ENCODE peak calls at places on chromosomes 2 and 18, in ten cellular contexts. One of them, this sample, is unnamed.
A peak's percentile ranks its signal among the peaks of the same experiment; 100 is the strongest.

GRCh38 chr2:60456115-60456770 is 97.2 kb downstream of the BCL11A start:
- DNase-seq in stimulated activated CD8-positive, alpha-beta memory T cell treated with anti-CD3 and anti-CD28 coated beads, Interleukin-15, amount 100 ng/mL, for 1 hour: no peak
- DNase-seq in stimulated activated CD4-positive, alpha-beta T cell treated with anti-CD3 and anti-CD28 coated beads, TNF-alpha, amount 100 ng/mL, for 24 hours: no peak
- DNase-seq in Right ventricle myocardium superior: no peak
- DNase-seq in fibroblast of lung: no peak
- DNase-seq in stimulated activated naive CD8-positive, alpha-beta T cell treated with anti-CD3 and anti-CD28 coated beads, Interleukin-15, amount 100 ng/mL, for 72 hours: no peak
- DNase-seq in Karpas-422: no peak
- DNase-seq in NK-92 treated with Interleukin-12 subunit alpha and Interleukin-12 subunit beta, amount 100 ng/mL, for 24 hours: no peak
- DNase-seq in KBM-7: no peak
- DNase-seq in right lobe of liver: no peak
- DNase-seq in this sample: no peak

GRCh38 chr18:8623549-8624106 is 14.4 kb downstream of the RAB12 start:
- DNase-seq in fibroblast of lung: peak; percentile 22
- DNase-seq in stimulated activated CD8-positive, alpha-beta memory T cell treated with anti-CD3 and anti-CD28 coated beads, Interleukin-15, amount 100 ng/mL, for 1 hour: no peak
- DNase-seq in right lobe of liver: peak; percentile 25
- DNase-seq in KBM-7: peak; percentile 33
- DNase-seq in stimulated activated naive CD8-positive, alpha-beta T cell treated with anti-CD3 and anti-CD28 coated beads, Interleukin-15, amount 100 ng/mL, for 72 hours: no peak
- DNase-seq in Right ventricle myocardium superior: peak; percentile 75
- DNase-seq in stimulated activated CD4-positive, alpha-beta T cell treated with anti-CD3 and anti-CD28 coated beads, TNF-alpha, amount 100 ng/mL, for 24 hours: no peak
- DNase-seq in NK-92 treated with Interleukin-12 subunit alpha and Interleukin-12 subunit beta, amount 100 ng/mL, for 24 hours: no peak
- DNase-seq in Karpas-422: no peak
- DNase-seq in this sample: no peak

GRCh38 chr2:10432315-10433181 is 15.6 kb downstream of the ODC1 start:
- DNase-seq in NK-92 treated with Interleukin-12 subunit alpha and Interleukin-12 subunit beta, amount 100 ng/mL, for 24 hours: no peak
- DNase-seq in stimulated activated CD8-positive, alpha-beta memory T cell treated with anti-CD3 and anti-CD28 coated beads, Interleukin-15, amount 100 ng/mL, for 1 hour: no peak
- DNase-seq in stimulated activated CD4-positive, alpha-beta T cell treated with anti-CD3 and anti-CD28 coated beads, TNF-alpha, amount 100 ng/mL, for 24 hours: no peak
- DNase-seq in fibroblast of lung: no peak
- DNase-seq in KBM-7: no peak
- DNase-seq in stimulated activated naive CD8-positive, alpha-beta T cell treated with anti-CD3 and anti-CD28 coated beads, Interleukin-15, amount 100 ng/mL, for 72 hours: no peak
- DNase-seq in Karpas-422: no peak
- DNase-seq in Right ventricle myocardium superior: no peak
- DNase-seq in right lobe of liver: no peak
- DNase-seq in this sample: no peak

GRCh38 chr2:138829326-138829725 is 49.1 kb upstream of the NXPH2 start:
- DNase-seq in Karpas-422: peak; percentile 71
- DNase-seq in fibroblast of lung: peak; percentile 30
- DNase-seq in NK-92 treated with Interleukin-12 subunit alpha and Interleukin-12 subunit beta, amount 100 ng/mL, for 24 hours: no peak
- DNase-seq in KBM-7: peak; percentile 50
- DNase-seq in stimulated activated CD4-positive, alpha-beta T cell treated with anti-CD3 and anti-CD28 coated beads, TNF-alpha, amount 100 ng/mL, for 24 hours: no peak
- DNase-seq in Right ventricle myocardium superior: no peak
- DNase-seq in stimulated activated naive CD8-positive, alpha-beta T cell treated with anti-CD3 and anti-CD28 coated beads, Interleukin-15, amount 100 ng/mL, for 72 hours: no peak
- DNase-seq in stimulated activated CD8-positive, alpha-beta memory T cell treated with anti-CD3 and anti-CD28 coated beads, Interleukin-15, amount 100 ng/mL, for 1 hour: no peak
- DNase-seq in right lobe of liver: peak; percentile 27
- DNase-seq in this sample: no peak

GRCh38 chr2:43361286-43361685 is 134.9 kb upstream of the ZFP36L2 start:
- DNase-seq in stimulated activated naive CD8-positive, alpha-beta T cell treated with anti-CD3 and anti-CD28 coated beads, Interleukin-15, amount 100 ng/mL, for 72 hours: no peak
- DNase-seq in fibroblast of lung: peak; percentile 29
- DNase-seq in Karpas-422: no peak
- DNase-seq in NK-92 treated with Interleukin-12 subunit alpha and Interleukin-12 subunit beta, amount 100 ng/mL, for 24 hours: no peak
- DNase-seq in KBM-7: no peak
- DNase-seq in stimulated activated CD4-positive, alpha-beta T cell treated with anti-CD3 and anti-CD28 coated beads, TNF-alpha, amount 100 ng/mL, for 24 hours: no peak
- DNase-seq in stimulated activated CD8-positive, alpha-beta memory T cell treated with anti-CD3 and anti-CD28 coated beads, Interleukin-15, amount 100 ng/mL, for 1 hour: no peak
- DNase-seq in right lobe of liver: no peak
- DNase-seq in Right ventricle myocardium superior: no peak
- DNase-seq in this sample: no peak

GRCh38 chr18:64659186-64659585 is 510.3 kb upstream of the LINC00305 start:
- DNase-seq in Right ventricle myocardium superior: no peak
- DNase-seq in KBM-7: no peak
- DNase-seq in stimulated activated CD8-positive, alpha-beta memory T cell treated with anti-CD3 and anti-CD28 coated beads, Interleukin-15, amount 100 ng/mL, for 1 hour: no peak
- DNase-seq in NK-92 treated with Interleukin-12 subunit alpha and Interleukin-12 subunit beta, amount 100 ng/mL, for 24 hours: no peak
- DNase-seq in right lobe of liver: no peak
- DNase-seq in stimulated activated naive CD8-positive, alpha-beta T cell treated with anti-CD3 and anti-CD28 coated beads, Interleukin-15, amount 100 ng/mL, for 72 hours: no peak
- DNase-seq in stimulated activated CD4-positive, alpha-beta T cell treated with anti-CD3 and anti-CD28 coated beads, TNF-alpha, amount 100 ng/mL, for 24 hours: no peak
- DNase-seq in Karpas-422: no peak
- DNase-seq in fibroblast of lung: no peak
- DNase-seq in this sample: no peak

GRCh38 chr2:74188018-74188601 is 9.4 kb upstream of the MOB1A start:
- DNase-seq in Right ventricle myocardium superior: no peak
- DNase-seq in Karpas-422: peak; percentile 64
- DNase-seq in fibroblast of lung: peak; percentile 76
- DNase-seq in stimulated activated naive CD8-positive, alpha-beta T cell treated with anti-CD3 and anti-CD28 coated beads, Interleukin-15, amount 100 ng/mL, for 72 hours: no peak
- DNase-seq in stimulated activated CD4-positive, alpha-beta T cell treated with anti-CD3 and anti-CD28 coated beads, TNF-alpha, amount 100 ng/mL, for 24 hours: no peak
- DNase-seq in NK-92 treated with Interleukin-12 subunit alpha and Interleukin-12 subunit beta, amount 100 ng/mL, for 24 hours: no peak
- DNase-seq in stimulated activated CD8-positive, alpha-beta memory T cell treated with anti-CD3 and anti-CD28 coated beads, Interleukin-15, amount 100 ng/mL, for 1 hour: no peak
- DNase-seq in KBM-7: no peak
- DNase-seq in right lobe of liver: no peak
- DNase-seq in this sample: no peak

GRCh38 chr2:2828774-2829368 is 497.8 kb upstream of the MYT1L start:
- DNase-seq in Karpas-422: no peak
- DNase-seq in stimulated activated naive CD8-positive, alpha-beta T cell treated with anti-CD3 and anti-CD28 coated beads, Interleukin-15, amount 100 ng/mL, for 72 hours: no peak
- DNase-seq in NK-92 treated with Interleukin-12 subunit alpha and Interleukin-12 subunit beta, amount 100 ng/mL, for 24 hours: no peak
- DNase-seq in stimulated activated CD4-positive, alpha-beta T cell treated with anti-CD3 and anti-CD28 coated beads, TNF-alpha, amount 100 ng/mL, for 24 hours: no peak
- DNase-seq in Right ventricle myocardium superior: no peak
- DNase-seq in stimulated activated CD8-positive, alpha-beta memory T cell treated with anti-CD3 and anti-CD28 coated beads, Interleukin-15, amount 100 ng/mL, for 1 hour: no peak
- DNase-seq in fibroblast of lung: no peak
- DNase-seq in KBM-7: no peak
- DNase-seq in right lobe of liver: no peak
- DNase-seq in this sample: no peak

GRCh38 chr2:2582998-2583545 is 252.0 kb upstream of the MYT1L start:
- DNase-seq in stimulated activated CD8-positive, alpha-beta memory T cell treated with anti-CD3 and anti-CD28 coated beads, Interleukin-15, amount 100 ng/mL, for 1 hour: no peak
- DNase-seq in Right ventricle myocardium superior: no peak
- DNase-seq in KBM-7: no peak
- DNase-seq in Karpas-422: no peak
- DNase-seq in NK-92 treated with Interleukin-12 subunit alpha and Interleukin-12 subunit beta, amount 100 ng/mL, for 24 hours: no peak
- DNase-seq in fibroblast of lung: no peak
- DNase-seq in right lobe of liver: no peak
- DNase-seq in stimulated activated CD4-positive, alpha-beta T cell treated with anti-CD3 and anti-CD28 coated beads, TNF-alpha, amount 100 ng/mL, for 24 hours: no peak
- DNase-seq in stimulated activated naive CD8-positive, alpha-beta T cell treated with anti-CD3 and anti-CD28 coated beads, Interleukin-15, amount 100 ng/mL, for 72 hours: no peak
- DNase-seq in this sample: no peak

GRCh38 chr2:130355181-130355577 is 677 bp upstream of the PTPN18 start:
- DNase-seq in KBM-7: peak; percentile 33
- DNase-seq in Karpas-422: peak; percentile 74
- DNase-seq in NK-92 treated with Interleukin-12 subunit alpha and Interleukin-12 subunit beta, amount 100 ng/mL, for 24 hours: no peak
- DNase-seq in Right ventricle myocardium superior: no peak
- DNase-seq in right lobe of liver: no peak
- DNase-seq in stimulated activated naive CD8-positive, alpha-beta T cell treated with anti-CD3 and anti-CD28 coated beads, Interleukin-15, amount 100 ng/mL, for 72 hours: no peak
- DNase-seq in stimulated activated CD8-positive, alpha-beta memory T cell treated with anti-CD3 and anti-CD28 coated beads, Interleukin-15, amount 100 ng/mL, for 1 hour: no peak
- DNase-seq in fibroblast of lung: no peak
- DNase-seq in stimulated activated CD4-positive, alpha-beta T cell treated with anti-CD3 and anti-CD28 coated beads, TNF-alpha, amount 100 ng/mL, for 24 hours: no peak
- DNase-seq in this sample: no peak

GRCh38 chr2:221816566-221816965 is 244.5 kb upstream of the EPHA4 start:
- DNase-seq in stimulated activated CD8-positive, alpha-beta memory T cell treated with anti-CD3 and anti-CD28 coated beads, Interleukin-15, amount 100 ng/mL, for 1 hour: no peak
- DNase-seq in Right ventricle myocardium superior: no peak
- DNase-seq in fibroblast of lung: no peak
- DNase-seq in KBM-7: no peak
- DNase-seq in Karpas-422: no peak
- DNase-seq in stimulated activated CD4-positive, alpha-beta T cell treated with anti-CD3 and anti-CD28 coated beads, TNF-alpha, amount 100 ng/mL, for 24 hours: no peak
- DNase-seq in right lobe of liver: no peak
- DNase-seq in NK-92 treated with Interleukin-12 subunit alpha and Interleukin-12 subunit beta, amount 100 ng/mL, for 24 hours: no peak
- DNase-seq in stimulated activated naive CD8-positive, alpha-beta T cell treated with anti-CD3 and anti-CD28 coated beads, Interleukin-15, amount 100 ng/mL, for 72 hours: no peak
- DNase-seq in this sample: no peak

GRCh38 chr2:99881901-99882591 is 260.3 kb downstream of the AFF3 start:
- DNase-seq in stimulated activated CD4-positive, alpha-beta T cell treated with anti-CD3 and anti-CD28 coated beads, TNF-alpha, amount 100 ng/mL, for 24 hours: no peak
- DNase-seq in KBM-7: no peak
- DNase-seq in right lobe of liver: no peak
- DNase-seq in stimulated activated naive CD8-positive, alpha-beta T cell treated with anti-CD3 and anti-CD28 coated beads, Interleukin-15, amount 100 ng/mL, for 72 hours: no peak
- DNase-seq in Karpas-422: peak; percentile 81
- DNase-seq in fibroblast of lung: peak; percentile 93
- DNase-seq in stimulated activated CD8-positive, alpha-beta memory T cell treated with anti-CD3 and anti-CD28 coated beads, Interleukin-15, amount 100 ng/mL, for 1 hour: no peak
- DNase-seq in NK-92 treated with Interleukin-12 subunit alpha and Interleukin-12 subunit beta, amount 100 ng/mL, for 24 hours: no peak
- DNase-seq in Right ventricle myocardium superior: no peak
- DNase-seq in this sample: no peak

GRCh38 chr2:8551622-8552074 is 130.2 kb upstream of the ID2 start:
- DNase-seq in Right ventricle myocardium superior: no peak
- DNase-seq in NK-92 treated with Interleukin-12 subunit alpha and Interleukin-12 subunit beta, amount 100 ng/mL, for 24 hours: no peak
- DNase-seq in KBM-7: no peak
- DNase-seq in stimulated activated CD8-positive, alpha-beta memory T cell treated with anti-CD3 and anti-CD28 coated beads, Interleukin-15, amount 100 ng/mL, for 1 hour: no peak
- DNase-seq in right lobe of liver: no peak
- DNase-seq in fibroblast of lung: no peak
- DNase-seq in stimulated activated naive CD8-positive, alpha-beta T cell treated with anti-CD3 and anti-CD28 coated beads, Interleukin-15, amount 100 ng/mL, for 72 hours: no peak
- DNase-seq in Karpas-422: no peak
- DNase-seq in stimulated activated CD4-positive, alpha-beta T cell treated with anti-CD3 and anti-CD28 coated beads, TNF-alpha, amount 100 ng/mL, for 24 hours: no peak
- DNase-seq in this sample: peak; percentile 56

GRCh38 chr2:128261245-128262128 is 57.2 kb downstream of the HS6ST1 start:
- DNase-seq in Karpas-422: no peak
- DNase-seq in stimulated activated CD4-positive, alpha-beta T cell treated with anti-CD3 and anti-CD28 coated beads, TNF-alpha, amount 100 ng/mL, for 24 hours: no peak
- DNase-seq in fibroblast of lung: no peak
- DNase-seq in NK-92 treated with Interleukin-12 subunit alpha and Interleukin-12 subunit beta, amount 100 ng/mL, for 24 hours: no peak
- DNase-seq in stimulated activated CD8-positive, alpha-beta memory T cell treated with anti-CD3 and anti-CD28 coated beads, Interleukin-15, amount 100 ng/mL, for 1 hour: no peak
- DNase-seq in Right ventricle myocardium superior: peak; percentile 35
- DNase-seq in stimulated activated naive CD8-positive, alpha-beta T cell treated with anti-CD3 and anti-CD28 coated beads, Interleukin-15, amount 100 ng/mL, for 72 hours: no peak
- DNase-seq in KBM-7: no peak
- DNase-seq in right lobe of liver: no peak
- DNase-seq in this sample: no peak

GRCh38 chr2:140205093-140205492 is 1424.9 kb upstream of the NXPH2 start:
- DNase-seq in KBM-7: no peak
- DNase-seq in stimulated activated CD8-positive, alpha-beta memory T cell treated with anti-CD3 and anti-CD28 coated beads, Interleukin-15, amount 100 ng/mL, for 1 hour: no peak
- DNase-seq in right lobe of liver: no peak
- DNase-seq in Karpas-422: no peak
- DNase-seq in stimulated activated naive CD8-positive, alpha-beta T cell treated with anti-CD3 and anti-CD28 coated beads, Interleukin-15, amount 100 ng/mL, for 72 hours: no peak
- DNase-seq in fibroblast of lung: no peak
- DNase-seq in Right ventricle myocardium superior: no peak
- DNase-seq in NK-92 treated with Interleukin-12 subunit alpha and Interleukin-12 subunit beta, amount 100 ng/mL, for 24 hours: no peak
- DNase-seq in stimulated activated CD4-positive, alpha-beta T cell treated with anti-CD3 and anti-CD28 coated beads, TNF-alpha, amount 100 ng/mL, for 24 hours: no peak
- DNase-seq in this sample: no peak

GRCh38 chr2:72147303-72147970 is at the start of gene CYP26B1:
- DNase-seq in stimulated activated CD4-positive, alpha-beta T cell treated with anti-CD3 and anti-CD28 coated beads, TNF-alpha, amount 100 ng/mL, for 24 hours: no peak
- DNase-seq in NK-92 treated with Interleukin-12 subunit alpha and Interleukin-12 subunit beta, amount 100 ng/mL, for 24 hours: no peak
- DNase-seq in fibroblast of lung: no peak
- DNase-seq in stimulated activated naive CD8-positive, alpha-beta T cell treated with anti-CD3 and anti-CD28 coated beads, Interleukin-15, amount 100 ng/mL, for 72 hours: no peak
- DNase-seq in right lobe of liver: no peak
- DNase-seq in Right ventricle myocardium superior: peak; percentile 70
- DNase-seq in Karpas-422: no peak
- DNase-seq in stimulated activated CD8-positive, alpha-beta memory T cell treated with anti-CD3 and anti-CD28 coated beads, Interleukin-15, amount 100 ng/mL, for 1 hour: no peak
- DNase-seq in KBM-7: no peak
- DNase-seq in this sample: no peak

GRCh38 chr2:106147159-106147558 is 46.9 kb downstream of the UXS1 start:
- DNase-seq in stimulated activated CD8-positive, alpha-beta memory T cell treated with anti-CD3 and anti-CD28 coated beads, Interleukin-15, amount 100 ng/mL, for 1 hour: no peak
- DNase-seq in KBM-7: no peak
- DNase-seq in right lobe of liver: no peak
- DNase-seq in Right ventricle myocardium superior: no peak
- DNase-seq in NK-92 treated with Interleukin-12 subunit alpha and Interleukin-12 subunit beta, amount 100 ng/mL, for 24 hours: no peak
- DNase-seq in Karpas-422: no peak
- DNase-seq in fibroblast of lung: peak; percentile 31
- DNase-seq in stimulated activated CD4-positive, alpha-beta T cell treated with anti-CD3 and anti-CD28 coated beads, TNF-alpha, amount 100 ng/mL, for 24 hours: no peak
- DNase-seq in stimulated activated naive CD8-positive, alpha-beta T cell treated with anti-CD3 and anti-CD28 coated beads, Interleukin-15, amount 100 ng/mL, for 72 hours: no peak
- DNase-seq in this sample: no peak

GRCh38 chr2:2715036-2715818 is 384.2 kb upstream of the MYT1L start:
- DNase-seq in right lobe of liver: no peak
- DNase-seq in stimulated activated CD8-positive, alpha-beta memory T cell treated with anti-CD3 and anti-CD28 coated beads, Interleukin-15, amount 100 ng/mL, for 1 hour: no peak
- DNase-seq in Right ventricle myocardium superior: no peak
- DNase-seq in KBM-7: no peak
- DNase-seq in stimulated activated naive CD8-positive, alpha-beta T cell treated with anti-CD3 and anti-CD28 coated beads, Interleukin-15, amount 100 ng/mL, for 72 hours: no peak
- DNase-seq in fibroblast of lung: no peak
- DNase-seq in Karpas-422: no peak
- DNase-seq in stimulated activated CD4-positive, alpha-beta T cell treated with anti-CD3 and anti-CD28 coated beads, TNF-alpha, amount 100 ng/mL, for 24 hours: no peak
- DNase-seq in NK-92 treated with Interleukin-12 subunit alpha and Interleukin-12 subunit beta, amount 100 ng/mL, for 24 hours: no peak
- DNase-seq in this sample: no peak

This sample was measured in GM12891.